ENCODE peak calls at places on chromosomes 11 and 22, in five cellular contexts. One of them, this sample, is unnamed.
A peak's percentile ranks its signal among the peaks of the same experiment; 100 is the strongest.

GRCh38 chr22:42910221-42910942 is 53.3 kb upstream of the ARFGAP3 start:
- DNase-seq in stimulated activated CD4-positive, alpha-beta T cell treated with anti-CD3 and anti-CD28 coated beads, Interleukin-12 subunit alpha, Interleukin-12 subunit beta, amount 100 ng/mL, for 24 hours: no peak
- DNase-seq in Caco-2: no peak
- DNase-seq in SK-MEL-5: no peak
- DNase-seq in Right ventricle myocardium superior: peak; percentile 57
- DNase-seq in this sample: no peak

GRCh38 chr22:31818481-31819392 is 64.9 kb downstream of the DEPDC5 start:
- DNase-seq in SK-MEL-5: peak; percentile 66
- DNase-seq in Caco-2: no peak
- DNase-seq in Right ventricle myocardium superior: no peak
- DNase-seq in stimulated activated CD4-positive, alpha-beta T cell treated with anti-CD3 and anti-CD28 coated beads, Interleukin-12 subunit alpha, Interleukin-12 subunit beta, amount 100 ng/mL, for 24 hours: peak; percentile 22
- DNase-seq in this sample: no peak

GRCh38 chr11:21561589-21561988 is 631.3 kb upstream of the ANO5 start:
- DNase-seq in Right ventricle myocardium superior: no peak
- DNase-seq in stimulated activated CD4-positive, alpha-beta T cell treated with anti-CD3 and anti-CD28 coated beads, Interleukin-12 subunit alpha, Interleukin-12 subunit beta, amount 100 ng/mL, for 24 hours: no peak
- DNase-seq in Caco-2: no peak
- DNase-seq in SK-MEL-5: no peak
- DNase-seq in this sample: no peak

GRCh38 chr11:1034001-1034400 is 2.5 kb downstream of the MUC6 start:
- DNase-seq in Caco-2: no peak
- DNase-seq in SK-MEL-5: no peak
- DNase-seq in stimulated activated CD4-positive, alpha-beta T cell treated with anti-CD3 and anti-CD28 coated beads, Interleukin-12 subunit alpha, Interleukin-12 subunit beta, amount 100 ng/mL, for 24 hours: no peak
- DNase-seq in Right ventricle myocardium superior: no peak
- DNase-seq in this sample: no peak

GRCh38 chr11:12811861-12812260 is 137.6 kb downstream of the TEAD1 start:
- DNase-seq in Right ventricle myocardium superior: no peak
- DNase-seq in SK-MEL-5: no peak
- DNase-seq in Caco-2: no peak
- DNase-seq in stimulated activated CD4-positive, alpha-beta T cell treated with anti-CD3 and anti-CD28 coated beads, Interleukin-12 subunit alpha, Interleukin-12 subunit beta, amount 100 ng/mL, for 24 hours: no peak
- DNase-seq in this sample: peak; percentile 27

GRCh38 chr11:118998822-118999221 is 884 bp downstream of the CENATAC start:
- DNase-seq in Right ventricle myocardium superior: no peak
- DNase-seq in stimulated activated CD4-positive, alpha-beta T cell treated with anti-CD3 and anti-CD28 coated beads, Interleukin-12 subunit alpha, Interleukin-12 subunit beta, amount 100 ng/mL, for 24 hours: no peak
- DNase-seq in SK-MEL-5: no peak
- DNase-seq in Caco-2: peak; percentile 87
- DNase-seq in this sample: no peak

GRCh38 chr11:34468209-34468841 is 29.6 kb downstream of the CAT start:
- DNase-seq in stimulated activated CD4-positive, alpha-beta T cell treated with anti-CD3 and anti-CD28 coated beads, Interleukin-12 subunit alpha, Interleukin-12 subunit beta, amount 100 ng/mL, for 24 hours: peak; percentile 41
- DNase-seq in SK-MEL-5: peak; percentile 78
- DNase-seq in Right ventricle myocardium superior: no peak
- DNase-seq in Caco-2: peak; percentile 53
- DNase-seq in this sample: peak; percentile 41

GRCh38 chr11:48001438-48002021 is 21.2 kb downstream of the PTPRJ start:
- DNase-seq in Right ventricle myocardium superior: no peak
- DNase-seq in SK-MEL-5: no peak
- DNase-seq in Caco-2: no peak
- DNase-seq in stimulated activated CD4-positive, alpha-beta T cell treated with anti-CD3 and anti-CD28 coated beads, Interleukin-12 subunit alpha, Interleukin-12 subunit beta, amount 100 ng/mL, for 24 hours: peak; percentile 55
- DNase-seq in this sample: peak; percentile 39

GRCh38 chr11:103709366-103709765 is 327.1 kb upstream of the DDI1 start:
- DNase-seq in SK-MEL-5: no peak
- DNase-seq in stimulated activated CD4-positive, alpha-beta T cell treated with anti-CD3 and anti-CD28 coated beads, Interleukin-12 subunit alpha, Interleukin-12 subunit beta, amount 100 ng/mL, for 24 hours: no peak
- DNase-seq in Right ventricle myocardium superior: no peak
- DNase-seq in Caco-2: no peak
- DNase-seq in this sample: peak; percentile 10

GRCh38 chr11:107576497-107577086 is 11.1 kb upstream of the ALKBH8 start:
- DNase-seq in stimulated activated CD4-positive, alpha-beta T cell treated with anti-CD3 and anti-CD28 coated beads, Interleukin-12 subunit alpha, Interleukin-12 subunit beta, amount 100 ng/mL, for 24 hours: peak; percentile 56
- DNase-seq in SK-MEL-5: peak; percentile 62
- DNase-seq in Caco-2: peak; percentile 57
- DNase-seq in Right ventricle myocardium superior: peak; percentile 60
- DNase-seq in this sample: no peak

GRCh38 chr11:128628686-128629085 is 41.3 kb upstream of the ETS1 start:
- DNase-seq in SK-MEL-5: no peak
- DNase-seq in stimulated activated CD4-positive, alpha-beta T cell treated with anti-CD3 and anti-CD28 coated beads, Interleukin-12 subunit alpha, Interleukin-12 subunit beta, amount 100 ng/mL, for 24 hours: no peak
- DNase-seq in Right ventricle myocardium superior: no peak
- DNase-seq in Caco-2: no peak
- DNase-seq in this sample: no peak

GRCh38 chr11:108018708-108019107 is 10.0 kb downstream of the CUL5 start:
- DNase-seq in stimulated activated CD4-positive, alpha-beta T cell treated with anti-CD3 and anti-CD28 coated beads, Interleukin-12 subunit alpha, Interleukin-12 subunit beta, amount 100 ng/mL, for 24 hours: no peak
- DNase-seq in SK-MEL-5: no peak
- DNase-seq in Caco-2: no peak
- DNase-seq in Right ventricle myocardium superior: no peak
- DNase-seq in this sample: no peak

GRCh38 chr11:45161252-45162063 is 15.0 kb downstream of the PRDM11 start:
- DNase-seq in stimulated activated CD4-positive, alpha-beta T cell treated with anti-CD3 and anti-CD28 coated beads, Interleukin-12 subunit alpha, Interleukin-12 subunit beta, amount 100 ng/mL, for 24 hours: no peak
- DNase-seq in SK-MEL-5: no peak
- DNase-seq in Caco-2: no peak
- DNase-seq in Right ventricle myocardium superior: peak; percentile 69
- DNase-seq in this sample: no peak

GRCh38 chr11:59208956-59209355 is 3.8 kb downstream of the MPEG1 start:
- DNase-seq in stimulated activated CD4-positive, alpha-beta T cell treated with anti-CD3 and anti-CD28 coated beads, Interleukin-12 subunit alpha, Interleukin-12 subunit beta, amount 100 ng/mL, for 24 hours: no peak
- DNase-seq in SK-MEL-5: no peak
- DNase-seq in Right ventricle myocardium superior: no peak
- DNase-seq in Caco-2: no peak
- DNase-seq in this sample: no peak

GRCh38 chr22:50700387-50701075 is 27.9 kb downstream of the SHANK3 start:
- DNase-seq in Right ventricle myocardium superior: peak; percentile 35
- DNase-seq in Caco-2: no peak
- DNase-seq in SK-MEL-5: no peak
- DNase-seq in stimulated activated CD4-positive, alpha-beta T cell treated with anti-CD3 and anti-CD28 coated beads, Interleukin-12 subunit alpha, Interleukin-12 subunit beta, amount 100 ng/mL, for 24 hours: no peak
- DNase-seq in this sample: no peak

GRCh38 chr11:59418151-59418550 is 8.1 kb downstream of the OR5A2 start:
- DNase-seq in Right ventricle myocardium superior: no peak
- DNase-seq in SK-MEL-5: no peak
- DNase-seq in stimulated activated CD4-positive, alpha-beta T cell treated with anti-CD3 and anti-CD28 coated beads, Interleukin-12 subunit alpha, Interleukin-12 subunit beta, amount 100 ng/mL, for 24 hours: no peak
- DNase-seq in Caco-2: no peak
- DNase-seq in this sample: no peak

GRCh38 chr11:115919341-115920086 is 415.3 kb upstream of the CADM1 start:
- DNase-seq in Right ventricle myocardium superior: no peak
- DNase-seq in SK-MEL-5: peak; percentile 9
- DNase-seq in Caco-2: no peak
- DNase-seq in stimulated activated CD4-positive, alpha-beta T cell treated with anti-CD3 and anti-CD28 coated beads, Interleukin-12 subunit alpha, Interleukin-12 subunit beta, amount 100 ng/mL, for 24 hours: no peak
- DNase-seq in this sample: no peak

GRCh38 chr11:132050577-132051180 is 680.3 kb downstream of the NTM start:
- DNase-seq in SK-MEL-5: peak; percentile 24
- DNase-seq in Right ventricle myocardium superior: no peak
- DNase-seq in stimulated activated CD4-positive, alpha-beta T cell treated with anti-CD3 and anti-CD28 coated beads, Interleukin-12 subunit alpha, Interleukin-12 subunit beta, amount 100 ng/mL, for 24 hours: no peak
- DNase-seq in Caco-2: no peak
- DNase-seq in this sample: no peak

This sample was measured in GM12864.